ENCODE peak calls at places on chromosomes 13 and 19, in six cellular contexts. Y is progenitor cell of endocrine pancreas, Q is astrocyte of the spinal cord, Z is H9, T is fibroblast of lung, L is AG04450. H is an unnamed sample.

GRCh38 chr13:109156181-109156935 is 526.9 kb downstream of the MYO16 start:
- DNase-seq in Q (peak; percentile 86), T (peak; percentile 93), L (peak; percentile 43), Z (no peak), Y (no peak), H (no peak)

GRCh38 chr19:35261356-35262100 is 7.2 kb upstream of the USF2 start:
- DNase-seq in L (no peak), Q (no peak), T (no peak), Z (peak; percentile 18), Y (no peak), H (peak; percentile 51)

GRCh38 chr13:94739235-94739634 is 26.9 kb upstream of the SOX21 start:
- DNase-seq in Y (no peak), Z (no peak), L (no peak), T (no peak), Q (no peak), H (no peak)

GRCh38 chr13:26867451-26868067 is 107.0 kb upstream of the GPR12 start:
- DNase-seq in Q (peak; percentile 25), Z (no peak), T (peak; percentile 17), Y (peak; percentile 48), L (no peak), H (no peak)

GRCh38 chr19:50658438-50659317 is 9.4 kb downstream of the C19orf81 start:
- DNase-seq in Y (peak; percentile 83), T (peak; percentile 10), Z (peak; percentile 94), L (no peak), Q (peak; percentile 3), H (no peak)

GRCh38 chr13:80558074-80558473 is 217.1 kb upstream of the SPRY2 start:
- DNase-seq in Q (no peak), Z (no peak), Y (no peak), T (no peak), L (no peak), H (no peak)

GRCh38 chr19:52099497-52100138 is 4.1 kb upstream of the ZNF841 start:
- DNase-seq in Z (no peak), L (no peak), Q (no peak), Y (no peak), T (no peak), H (no peak)

GRCh38 chr13:84684804-84685203 is 802.5 kb upstream of the SLITRK1 start:
- DNase-seq in L (no peak), T (peak; percentile 36), Y (no peak), Z (no peak), Q (no peak), H (no peak)

GRCh38 chr13:40982772-40983171 is 36.3 kb downstream of the ELF1 start:
- DNase-seq in L (no peak), T (peak; percentile 67), Y (no peak), Q (peak; percentile 73), Z (no peak), H (no peak)

GRCh38 chr19:17775991-17776803 is 18.7 kb upstream of the B3GNT3 start:
- DNase-seq in Q (no peak), Z (no peak), T (no peak), L (no peak), Y (no peak), H (no peak)

GRCh38 chr19:57583104-57583520 is 833 bp upstream of the ZIK1 start:
- DNase-seq in Z (peak; percentile 28), Y (no peak), L (no peak), Q (no peak), T (no peak), H (no peak)

GRCh38 chr19:57583521-57584416 is at the start of gene ZIK1:
- DNase-seq in L (peak; percentile 71), Z (peak; percentile 97), Q (peak; percentile 95), T (peak; percentile 91), Y (peak; percentile 76), H (peak; percentile 94)

GRCh38 chr19:57576661-57577060 is 2.0 kb downstream of the ZNF416 start:
- DNase-seq in L (no peak), Q (no peak), T (no peak), Y (no peak), Z (no peak), H (no peak)

GRCh38 chr19:57578487-57579205 is at the start of gene ZNF416:
- DNase-seq in Z (peak; percentile 99), L (peak; percentile 97), Y (peak; percentile 88), T (peak; percentile 97), Q (peak; percentile 99), H (peak; percentile 97)
- TF ChIP-seq CTCF in Z (peak; percentile 31), L (peak; percentile 11), Y (peak; percentile 29), T (peak; percentile 13), Q (peak; percentile 4), H (peak; percentile 38)

GRCh38 chr13:110566201-110566600 is 4.7 kb upstream of the RAB20 start:
- DNase-seq in Z (no peak), L (no peak), Y (no peak), Q (no peak), T (no peak), H (no peak)

GRCh38 chr13:110563463-110563774 is 1.9 kb upstream of the RAB20 start:
- DNase-seq in Q (no peak), L (no peak), T (no peak), Z (no peak), Y (no peak), H (no peak)

GRCh38 chr13:110564472-110564985 is 3.0 kb upstream of the RAB20 start:
- DNase-seq in Q (no peak), Z (no peak), T (no peak), L (no peak), Y (no peak), H (no peak)

GRCh38 chr13:110562696-110563462 is 1.4 kb upstream of the RAB20 start:
- DNase-seq in Y (no peak), Z (no peak), T (no peak), L (no peak), Q (no peak), H (no peak)

GRCh38 chr13:110565296-110565695 is 3.8 kb upstream of the RAB20 start:
- DNase-seq in Y (no peak), Q (no peak), T (no peak), Z (no peak), L (no peak), H (no peak)
- TF ChIP-seq CTCF in Y (peak; percentile 16), Q (no peak), T (no peak), Z (peak; percentile 58), L (peak; percentile 13), H (peak; percentile 36)

GRCh38 chr19:3984908-3985642 is at the start of gene EEF2:
- DNase-seq in T (peak; percentile 77), Q (peak; percentile 87), Y (peak; percentile 86), L (peak; percentile 86), Z (peak; percentile 81), H (peak; percentile 97)
- TF ChIP-seq CTCF in T (no peak), Q (no peak), Y (no peak), L (no peak), Z (no peak), H (no peak)

GRCh38 chr13:51262501-51263211 is 40.5 kb downstream of the FAM124A start:
- DNase-seq in Y (no peak), Z (no peak), L (no peak), Q (no peak), T (no peak), H (no peak)
- TF ChIP-seq CTCF in Y (peak; percentile 28), Z (peak; percentile 24), L (peak; percentile 11), Q (peak; percentile 22), T (no peak), H (no peak)